ENCODE peak calls at places on chromosomes 16 and 17, in eight cellular contexts. D, N, B, R, M, G, S and E are unnamed samples.

GRCh38 chr16:2475413-2476344 is 752 bp downstream of the TBC1D24 start:
- DNase-seq in M (no peak), G (no peak), N (no peak), S (peak), B (peak), D (no peak), R (no peak), E (peak)

GRCh38 chr17:68290955-68291835 is at the start of the genes ARSG and SLC16A6:
- DNase-seq in B (peak), M (peak), D (peak), S (peak), N (no peak), G (peak), R (no peak), E (peak)

GRCh38 chr16:15427648-15428239 is 6.6 kb upstream of the BMERB1 start:
- DNase-seq in S (peak), N (no peak), G (peak), M (peak), R (peak), D (peak), B (no peak), E (peak)

GRCh38 chr17:28902819-28903545 is at the start of gene DHRS13:
- DNase-seq in G (peak), S (peak), B (peak), D (peak), M (peak), N (peak), R (peak), E (peak)

GRCh38 chr16:84840687-84841627 is 21.2 kb downstream of the CRISPLD2 start:
- DNase-seq in N (no peak), R (no peak), B (no peak), D (no peak), M (no peak), G (no peak), S (no peak), E (peak)

GRCh38 chr17:410674-411401 is 58.2 kb upstream of the RPH3AL start:
- DNase-seq in S (peak), D (no peak), N (no peak), M (no peak), R (no peak), G (no peak), B (peak), E (no peak)

GRCh38 chr17:13626703-13627102 is 25.0 kb upstream of the HS3ST3A1 start:
- DNase-seq in S (no peak), B (no peak), N (no peak), D (no peak), R (no peak), G (no peak), M (no peak), E (no peak)

GRCh38 chr17:63426041-63426916 is 19.8 kb downstream of the CYB561 start:
- DNase-seq in G (no peak), N (no peak), B (no peak), R (no peak), D (no peak), S (no peak), M (no peak), E (no peak)

GRCh38 chr17:39213852-39214251 is 11.9 kb downstream of the STAC2 start:
- DNase-seq in N (no peak), B (no peak), S (no peak), M (no peak), R (no peak), D (no peak), G (no peak), E (peak)

GRCh38 chr16:65938083-65938482 is 428.4 kb upstream of the CDH5 start:
- DNase-seq in M (no peak), N (no peak), R (no peak), G (no peak), S (no peak), B (no peak), D (no peak), E (no peak)

GRCh38 chr17:58165981-58166380 is 801 bp upstream of the OR4D2 start:
- DNase-seq in B (no peak), G (no peak), S (peak), D (no peak), N (no peak), R (no peak), M (no peak), E (no peak)

GRCh38 chr17:7001562-7001961 is 5.7 kb downstream of the ALOX12 start:
- DNase-seq in M (peak), B (no peak), R (no peak), N (no peak), D (no peak), G (no peak), S (peak), E (no peak)

GRCh38 chr17:47792457-47792856 is 29.1 kb downstream of the OSBPL7 start:
- DNase-seq in N (no peak), S (no peak), M (no peak), R (no peak), B (no peak), D (no peak), G (no peak), E (no peak)

GRCh38 chr16:2025251-2025650 is 1.5 kb upstream of the NHERF2 start:
- DNase-seq in R (no peak), S (no peak), B (no peak), D (no peak), N (no peak), G (no peak), M (no peak), E (no peak)

GRCh38 chr17:68576137-68576536 is 25.0 kb downstream of the FAM20A start:
- DNase-seq in M (no peak), R (no peak), N (no peak), G (no peak), S (no peak), D (no peak), B (no peak), E (no peak)

GRCh38 chr16:29232811-29233704 is 173.5 kb downstream of the NPIPB11 start:
- DNase-seq in D (no peak), N (no peak), G (no peak), R (no peak), S (no peak), B (no peak), M (no peak), E (no peak)

GRCh38 chr17:47603830-47604229 is 45.9 kb upstream of the KPNB1 start:
- DNase-seq in N (no peak), R (no peak), D (no peak), S (no peak), B (no peak), M (no peak), G (no peak), E (no peak)

GRCh38 chr16:23496826-23497542 is 13.3 kb downstream of the GGA2 start:
- DNase-seq in B (no peak), G (no peak), S (no peak), R (no peak), D (no peak), N (no peak), M (no peak), E (no peak)

GRCh38 chr17:82399030-82399429 is 19.1 kb upstream of the HEXD start:
- DNase-seq in R (peak), S (no peak), G (peak), D (peak), N (no peak), B (no peak), M (no peak), E (peak)

GRCh38 chr16:49615606-49616005 is 240.3 kb downstream of the ZNF423 start:
- DNase-seq in D (no peak), R (no peak), N (no peak), M (no peak), S (no peak), B (no peak), G (no peak), E (no peak)